ENCODE peak calls at places on chromosomes 11 and 22, in ten cellular contexts. J is HCT116, P is GM23248, X is mammary epithelial cell, M is PC-9, W is astrocyte, U is GM12878, L is H1, C is neural progenitor cell, O is GM23338. D is an unnamed sample.

GRCh38 chr11:105189586-105189985 is 50.0 kb upstream of the CARD18 start:
- DNase-seq in J (no peak), P (peak; percentile 70), X (peak; percentile 8), M (no peak), W (no peak), U (no peak), L (no peak), C (no peak), O (no peak), D (no peak)

GRCh38 chr11:58394195-58394594 is 12.5 kb downstream of the OR5B3 start:
- DNase-seq in J (no peak), P (peak; percentile 90), X (peak; percentile 73), M (peak; percentile 79), W (peak; percentile 80), U (no peak), L (no peak), C (no peak), O (no peak), D (peak; percentile 99)

GRCh38 chr11:119935341-119935925 is 202.5 kb downstream of the TRIM29 start:
- DNase-seq in J (no peak), P (no peak), X (no peak), M (no peak), W (no peak), U (no peak), L (no peak), C (no peak), O (no peak), D (no peak)

GRCh38 chr22:17838180-17838865 is 64.1 kb upstream of the BID start:
- DNase-seq in J (no peak), P (no peak), X (no peak), M (no peak), W (no peak), U (no peak), L (no peak), C (no peak), O (no peak), D (no peak)

GRCh38 chr11:2991477-2992233 is 474 bp downstream of the NAP1L4 start:
- DNase-seq in J (no peak), P (peak; percentile 86), X (peak; percentile 60), M (no peak), W (no peak), U (no peak), L (no peak), C (no peak), O (peak; percentile 78), D (no peak)

GRCh38 chr22:32926600-32926999 is 125.1 kb downstream of the TIMP3 start:
- DNase-seq in J (peak; percentile 21), P (peak; percentile 64), X (peak; percentile 52), M (peak; percentile 48), W (no peak), U (no peak), L (peak; percentile 54), C (peak; percentile 50), O (peak; percentile 80), D (peak; percentile 6)

GRCh38 chr11:47551086-47551485 is 1.8 kb downstream of the CELF1 start:
- DNase-seq in J (no peak), P (peak; percentile 64), X (peak; percentile 37), M (no peak), W (no peak), U (no peak), L (no peak), C (peak; percentile 63), O (peak; percentile 62), D (peak; percentile 45)

GRCh38 chr11:96101146-96101545 is 177.2 kb upstream of the MTMR2 start:
- DNase-seq in J (no peak), P (no peak), X (no peak), M (no peak), W (no peak), U (no peak), L (no peak), C (no peak), O (no peak), D (no peak)

DNA sequence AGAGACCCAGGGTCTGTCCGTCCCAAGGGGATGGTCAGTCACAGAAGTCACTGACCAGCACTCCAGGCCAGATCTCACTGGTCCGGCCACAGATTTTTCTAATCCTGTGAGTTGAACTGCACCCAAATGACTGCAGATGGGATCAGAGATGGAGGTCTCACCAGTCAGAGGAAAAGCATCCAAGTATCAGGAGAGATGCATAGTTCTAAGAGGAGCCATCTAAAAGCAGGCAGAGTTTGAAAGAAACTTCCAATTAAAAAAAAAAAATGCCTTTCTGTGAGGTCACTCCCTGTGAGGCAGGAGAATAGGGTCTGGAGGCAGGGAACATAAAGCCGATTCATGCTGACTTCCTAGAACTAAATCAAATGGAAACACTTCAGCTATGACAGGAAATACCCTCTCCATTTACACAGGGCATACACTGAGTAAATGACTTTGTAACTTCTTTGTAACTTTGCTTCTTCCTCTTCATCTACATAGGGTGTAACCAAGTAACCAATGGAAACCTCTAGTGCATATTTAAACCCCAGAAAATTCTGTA is 144.4 kb downstream of the CCDC34 start:
- DNase-seq in J (no peak), P (peak; percentile 98), X (no peak), M (peak; percentile 51), W (peak; percentile 99), U (no peak), L (peak; percentile 39), C (no peak), O (no peak), D (peak; percentile 36)
- TF ChIP-seq EZH2 in J (no peak), P (no peak), X (no peak), M (no peak), W (no peak), U (no peak), L (no peak), C (no peak), O (no peak), D (no peak)

GRCh38 chr11:69702769-69703510 is 882 bp downstream of the FGF19 start:
- DNase-seq in J (no peak), P (no peak), X (no peak), M (no peak), W (no peak), U (no peak), L (peak; percentile 78), C (peak; percentile 52), O (peak; percentile 76), D (no peak)

GRCh38 chr11:69704508-69705245 is 855 bp upstream of the FGF19 start:
- DNase-seq in J (no peak), P (peak; percentile 51), X (no peak), M (no peak), W (no peak), U (no peak), L (peak; percentile 96), C (peak; percentile 95), O (peak; percentile 98), D (peak; percentile 49)

GRCh38 chr11:69702239-69702668 is 1.6 kb downstream of the FGF19 start:
- DNase-seq in J (no peak), P (no peak), X (no peak), M (no peak), W (no peak), U (no peak), L (peak; percentile 73), C (peak; percentile 67), O (peak; percentile 93), D (no peak)

GRCh38 chr11:69705246-69705856 is 1.5 kb upstream of the FGF19 start:
- DNase-seq in J (no peak), P (no peak), X (no peak), M (no peak), W (no peak), U (no peak), L (peak; percentile 63), C (peak; percentile 86), O (no peak), D (no peak)

DNA sequence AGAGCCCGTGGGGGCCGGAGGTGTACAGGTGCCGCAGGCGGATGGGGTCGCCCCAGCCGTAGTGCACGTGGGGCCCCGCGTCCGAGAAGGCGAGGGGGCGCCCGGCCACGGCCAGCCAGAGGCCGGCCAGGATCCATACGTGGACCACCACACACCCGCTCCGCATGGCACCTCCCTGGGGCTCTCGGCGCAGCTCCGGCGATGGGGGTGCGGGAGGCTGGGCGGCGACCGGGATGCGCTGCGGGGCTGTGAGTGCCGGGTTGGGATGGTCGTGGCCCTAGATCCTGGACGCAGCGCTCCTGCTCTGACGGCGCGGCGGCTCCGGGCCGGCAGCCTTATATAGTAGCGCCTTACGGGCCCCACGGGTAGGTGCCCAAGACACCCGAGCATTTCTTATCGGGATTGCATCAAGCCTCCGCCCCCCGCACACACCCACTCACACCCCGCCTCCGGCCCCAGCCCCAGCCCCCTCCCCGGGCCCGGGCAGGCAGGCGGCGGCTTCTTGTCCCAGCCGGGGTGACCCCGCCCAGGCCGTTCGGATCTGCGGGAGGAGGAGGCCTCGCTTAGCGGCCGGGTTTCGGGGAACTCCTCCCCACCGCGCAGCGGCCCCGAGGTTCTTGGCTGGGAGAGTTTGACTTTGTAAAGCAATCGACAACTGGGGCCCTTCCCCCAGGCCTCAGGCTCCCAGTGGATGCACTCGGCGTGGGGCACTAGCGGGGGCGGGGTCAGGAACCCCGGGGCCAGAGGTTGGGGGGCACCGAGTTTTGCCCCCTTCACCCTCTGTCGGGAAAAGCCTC is at the start of gene FGF19:
- DNase-seq in J (no peak), P (peak; percentile 28), X (peak; percentile 22), M (peak; percentile 45), W (no peak), U (no peak), L (peak; percentile 92), C (peak; percentile 78), O (peak; percentile 87), D (peak; percentile 18)
- TF ChIP-seq EZH2 in J (no peak), P (peak; percentile 96), X (no peak), M (no peak), W (peak; percentile 98), U (no peak), L (peak; percentile 49), C (peak; percentile 93), O (no peak), D (no peak)

GRCh38 chr11:64745523-64746328 is 1.8 kb upstream of the RASGRP2 start:
- DNase-seq in J (no peak), P (peak; percentile 59), X (no peak), M (no peak), W (peak; percentile 47), U (no peak), L (peak; percentile 89), C (peak; percentile 85), O (peak; percentile 90), D (no peak)

GRCh38 chr11:64745219-64745522 is 1.2 kb upstream of the RASGRP2 start:
- DNase-seq in J (no peak), P (no peak), X (no peak), M (no peak), W (no peak), U (no peak), L (peak; percentile 77), C (no peak), O (peak; percentile 70), D (no peak)

GRCh38 chr11:64743591-64744543 is at the start of gene RASGRP2:
- DNase-seq in J (no peak), P (peak; percentile 51), X (no peak), M (no peak), W (no peak), U (no peak), L (peak; percentile 95), C (peak; percentile 58), O (peak; percentile 81), D (peak; percentile 40)

GRCh38 chr11:64742940-64743590 is 877 bp downstream of the RASGRP2 start:
- DNase-seq in J (no peak), P (peak; percentile 64), X (peak; percentile 28), M (no peak), W (no peak), U (no peak), L (peak; percentile 94), C (peak; percentile 70), O (peak; percentile 70), D (peak; percentile 73)

GRCh38 chr11:64744544-64745218 is 739 bp upstream of the RASGRP2 start:
- DNase-seq in J (no peak), P (no peak), X (no peak), M (no peak), W (no peak), U (no peak), L (peak; percentile 59), C (peak; percentile 64), O (no peak), D (no peak)
- TF ChIP-seq EZH2 in J (no peak), P (no peak), X (no peak), M (no peak), W (peak; percentile 9), U (no peak), L (no peak), C (no peak), O (no peak), D (no peak)

GRCh38 chr11:34755671-34756070 is 134.8 kb downstream of the EHF start:
- DNase-seq in J (no peak), P (no peak), X (no peak), M (no peak), W (no peak), U (no peak), L (no peak), C (no peak), O (no peak), D (no peak)

GRCh38 chr11:34756591-34756990 is 135.7 kb downstream of the EHF start:
- DNase-seq in J (no peak), P (no peak), X (no peak), M (no peak), W (no peak), U (no peak), L (no peak), C (no peak), O (no peak), D (peak; percentile 66)

GRCh38 chr11:34757026-34757451 is 136.1 kb downstream of the EHF start:
- DNase-seq in J (no peak), P (no peak), X (peak; percentile 31), M (peak; percentile 95), W (no peak), U (no peak), L (no peak), C (no peak), O (no peak), D (peak; percentile 98)

GRCh38 chr11:34754171-34754823 is 133.4 kb downstream of the EHF start:
- DNase-seq in J (no peak), P (no peak), X (peak; percentile 41), M (no peak), W (no peak), U (no peak), L (no peak), C (no peak), O (no peak), D (no peak)

DNA sequence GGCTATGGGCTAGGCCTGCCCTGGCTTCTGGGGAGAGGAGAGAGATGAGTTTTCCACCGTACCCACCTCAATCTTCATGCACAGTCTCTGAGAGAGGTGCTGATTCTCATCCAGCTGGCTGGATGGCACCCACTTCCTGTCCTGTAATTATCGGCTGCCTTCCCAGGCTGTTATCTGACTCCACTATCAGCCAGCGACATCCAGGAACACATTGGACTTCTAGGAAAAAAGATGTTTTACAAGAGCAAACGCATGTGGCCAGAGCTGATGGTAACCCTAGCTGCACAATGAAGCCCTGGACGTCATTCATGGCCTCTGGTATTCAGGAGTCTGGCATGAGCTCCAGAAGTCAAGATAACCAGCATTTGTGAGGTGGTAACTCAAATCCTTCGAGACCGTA is 137.4 kb downstream of the EHF start:
- DNase-seq in J (no peak), P (no peak), X (no peak), M (no peak), W (no peak), U (no peak), L (no peak), C (no peak), O (no peak), D (no peak)
- TF ChIP-seq EZH2 in J (no peak), P (no peak), X (no peak), M (no peak), W (no peak), U (no peak), L (no peak), C (no peak), O (no peak), D (no peak)